ENCODE peak calls at places on chromosomes 6 and 20, in four cellular contexts. Y is PC-9, I is AG04450, T is astrocyte of the cerebellum. A is an unnamed sample.

GRCh38 chr20:49676581-49677291 is 36.9 kb downstream of the B4GALT5 start:
- DNase-seq in T (no peak), I (no peak), Y (peak; percentile 76), A (no peak)

GRCh38 chr20:63319164-63320040 is 26.4 kb downstream of the COL20A1 start:
- DNase-seq in Y (no peak), I (no peak), T (no peak), A (no peak)

GRCh38 chr20:35854697-35855434 is 83.1 kb downstream of the PHF20 start:
- DNase-seq in Y (no peak), I (no peak), T (no peak), A (no peak)

GRCh38 chr6:31576897-31577341 is 1.6 kb downstream of the TNF start:
- DNase-seq in I (no peak), Y (no peak), T (no peak), A (no peak)

GRCh38 chr6:147586044-147586443 is 77.6 kb downstream of the SAMD5 start:
- DNase-seq in Y (no peak), I (no peak), T (peak; percentile 57), A (no peak)

GRCh38 chr6:17584241-17584803 is 15.8 kb upstream of the FAM8A1 start:
- DNase-seq in I (peak; percentile 64), Y (no peak), T (peak; percentile 70), A (peak; percentile 49)

GRCh38 chr6:13447949-13448724 is 39.3 kb downstream of the GFOD1 start:
- DNase-seq in T (no peak), Y (peak; percentile 39), I (no peak), A (no peak)

GRCh38 chr20:9628589-9628988 is 114.2 kb downstream of the LAMP5 start:
- DNase-seq in T (no peak), I (no peak), Y (no peak), A (no peak)

GRCh38 chr6:4973972-4974885 is 29.6 kb downstream of the RPP40 start:
- DNase-seq in I (peak; percentile 37), T (peak; percentile 34), Y (no peak), A (peak; percentile 25)

GRCh38 chr6:44696099-44696498 is 308.6 kb downstream of the CDC5L start:
- DNase-seq in Y (no peak), T (peak; percentile 67), I (no peak), A (peak; percentile 70)

GRCh38 chr6:18720075-18720474 is 332.9 kb downstream of the RNF144B start:
- DNase-seq in I (no peak), T (no peak), Y (no peak), A (no peak)

GRCh38 chr6:112286756-112287155 is 32.4 kb upstream of the LAMA4 start:
- DNase-seq in I (no peak), Y (no peak), T (no peak), A (no peak)

GRCh38 chr6:152863618-152864326 is 113.2 kb downstream of the VIP start:
- DNase-seq in I (peak; percentile 53), Y (no peak), T (peak; percentile 78), A (peak; percentile 19)

GRCh38 chr6:21800948-21801438 is 207.4 kb downstream of the SOX4 start:
- DNase-seq in T (no peak), I (no peak), Y (peak; percentile 95), A (peak; percentile 28)

GRCh38 chr20:43941476-43942212 is 27.0 kb downstream of the TOX2 start:
- DNase-seq in T (no peak), Y (peak; percentile 97), I (no peak), A (no peak)

GRCh38 chr20:64036346-64037198 is 590 bp downstream of the C20orf204 start:
- DNase-seq in I (no peak), T (no peak), Y (no peak), A (no peak)

GRCh38 chr6:25660512-25660911 is 8.5 kb downstream of the SCGN start:
- DNase-seq in I (no peak), Y (peak; percentile 58), T (no peak), A (peak; percentile 46)

GRCh38 chr20:59644371-59644939 is 40.1 kb downstream of the PHACTR3 start:
- DNase-seq in I (no peak), Y (peak; percentile 6), T (no peak), A (no peak)

GRCh38 chr6:37381579-37381978 is 27.8 kb downstream of the RNF8 start:
- DNase-seq in T (peak; percentile 47), I (peak; percentile 21), Y (peak; percentile 84), A (no peak)

GRCh38 chr20:37567331-37567665 is 39.6 kb upstream of the BLCAP start:
- DNase-seq in I (no peak), Y (no peak), T (no peak), A (no peak)

GRCh38 chr6:20812776-20813175 is 278.5 kb downstream of the CDKAL1 start:
- DNase-seq in Y (no peak), T (no peak), I (no peak), A (no peak)

GRCh38 chr20:28562510-28562898 is 2695.0 kb upstream of the DEFB115 start:
- DNase-seq in Y (no peak), I (peak; percentile 41), T (no peak), A (peak; percentile 79)

GRCh38 chr6:100267721-100268123 is 197.0 kb downstream of the SIM1 start:
- DNase-seq in Y (no peak), I (no peak), T (peak; percentile 39), A (peak; percentile 27)

GRCh38 chr20:34179636-34180360 is 61.4 kb upstream of the ASIP start:
- DNase-seq in T (no peak), Y (peak; percentile 86), I (no peak), A (no peak)

GRCh38 chr6:35496036-35496850 is 636 bp downstream of the TEAD3 start:
- DNase-seq in Y (no peak), I (no peak), T (no peak), A (no peak)

GRCh38 chr6:88360203-88360797 is 194.2 kb upstream of the CNR1 start:
- DNase-seq in I (no peak), T (peak; percentile 76), Y (no peak), A (peak; percentile 71)

GRCh38 chr20:47126709-47127108 is 229.8 kb downstream of the ZMYND8 start:
- DNase-seq in T (no peak), Y (no peak), I (no peak), A (no peak)

GRCh38 chr20:44648068-44648467 is 3.4 kb downstream of the ADA start:
- DNase-seq in I (no peak), Y (no peak), T (no peak), A (no peak)

GRCh38 chr20:51597389-51598231 is 55.1 kb upstream of the NFATC2 start:
- DNase-seq in I (no peak), Y (no peak), T (no peak), A (no peak)
- H3K4me3 ChIP-seq in I (no peak overlapping the region), Y (no peak overlapping the region), T (no peak overlapping the region), A (no peak overlapping the region)

GRCh38 chr6:29977425-29977727 is 35.0 kb downstream of the HLA-A start:
- DNase-seq in Y (no peak), T (no peak), I (no peak), A (no peak)
- H3K4me3 ChIP-seq in Y (peak overlapping the region; percentile 73), T (peak overlapping the region; percentile 47), I (peak overlapping the region; percentile 55), A (peak overlapping the region; percentile 51)

GRCh38 chr20:51768759-51769517 is 748 bp upstream of the ATP9A start:
- DNase-seq in Y (no peak), T (no peak), I (no peak), A (no peak)

GRCh38 chr20:51769941-51770615 is 1.9 kb upstream of the ATP9A start:
- DNase-seq in I (no peak), T (no peak), Y (no peak), A (no peak)

GRCh38 chr20:51767018-51767866 is 948 bp downstream of the ATP9A start:
- DNase-seq in I (no peak), Y (peak; percentile 78), T (no peak), A (no peak)

GRCh38 chr20:51763965-51764602 is 4.1 kb downstream of the ATP9A start:
- DNase-seq in I (no peak), Y (no peak), T (no peak), A (no peak)

DNA sequence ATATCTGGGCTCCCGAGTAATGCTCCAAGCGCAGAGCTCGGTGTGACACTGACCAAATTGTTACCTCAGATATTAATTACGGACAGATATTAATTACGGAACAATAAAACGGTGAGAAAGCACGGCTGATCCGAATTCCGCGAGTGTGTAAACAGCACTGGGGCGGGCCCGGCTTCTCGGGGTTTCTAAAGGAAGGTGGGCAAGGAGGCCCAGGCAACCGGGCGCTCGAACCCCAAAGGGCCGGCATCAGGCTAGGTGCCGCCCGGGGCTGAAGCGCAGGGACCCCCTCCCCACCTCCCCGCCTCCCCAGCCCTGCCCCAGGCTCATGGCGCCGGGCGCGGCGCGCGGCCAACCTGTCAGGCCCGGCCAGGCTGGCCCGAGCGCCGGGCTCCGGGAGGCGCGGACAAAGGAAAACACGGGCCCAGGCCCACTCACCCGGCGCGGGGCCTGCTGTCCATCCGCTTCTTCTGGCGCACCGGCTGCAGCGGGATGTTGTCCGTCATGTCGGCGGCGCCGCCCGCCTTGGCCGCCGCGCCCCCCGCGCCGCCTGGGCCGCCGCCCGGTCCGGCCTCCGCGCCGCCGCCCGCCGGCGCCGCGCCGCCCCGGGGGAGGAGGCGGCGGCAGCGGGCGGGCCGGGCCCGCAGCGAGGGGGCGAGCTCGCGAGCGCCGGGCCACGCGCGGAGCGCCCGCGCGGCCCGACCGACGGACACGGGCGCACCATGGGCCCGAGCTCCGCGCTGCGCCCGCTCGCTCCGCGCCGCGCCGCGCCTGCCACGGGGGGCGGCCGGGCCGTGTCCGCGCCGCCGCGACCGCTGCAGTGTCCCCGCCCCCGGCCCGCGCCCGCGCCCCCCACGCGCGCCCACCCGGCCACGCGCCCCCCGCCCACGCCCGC is at the start of gene ATP9A:
- DNase-seq in Y (no peak), T (no peak), I (no peak), A (no peak)
- H3K4me3 ChIP-seq in Y (peak within 1 kb of the TSS; percentile 99), T (peak within 1 kb of the TSS; percentile 87), I (peak within 1 kb of the TSS; percentile 86), A (peak within 1 kb of the TSS; percentile 62)

DNA sequence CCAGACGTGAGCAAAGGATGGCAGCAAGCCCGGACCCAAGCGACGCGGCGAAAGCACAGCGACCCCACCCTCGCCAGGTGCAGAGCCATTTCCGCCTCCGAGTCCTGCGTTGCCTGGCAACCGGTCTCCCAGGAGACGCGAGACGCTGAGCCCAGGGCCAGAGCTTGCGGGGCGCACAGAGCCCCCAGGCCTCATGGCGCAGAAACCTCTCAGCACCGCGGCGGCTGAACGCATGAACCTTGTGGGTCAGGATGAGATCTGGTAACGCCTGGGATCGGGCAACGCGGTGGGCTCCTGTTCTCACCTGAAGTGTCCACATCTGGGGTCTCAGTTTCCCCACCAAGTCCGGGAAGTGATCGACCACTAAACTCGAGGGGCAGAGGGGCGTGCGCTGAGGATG is 77.7 kb downstream of the ANKRD60 start:
- DNase-seq in Y (no peak), I (no peak), T (no peak), A (no peak)
- H3K4me3 ChIP-seq in Y (no peak overlapping the region), I (no peak overlapping the region), T (no peak overlapping the region), A (no peak overlapping the region)

A was measured in skeletal muscle cell.